ENCODE peak calls at places on chromosomes 6 and 20, in seven cellular contexts. One of them, this sample, is unnamed.

GRCh38 chr6:158564243-158565121 is 4.6 kb downstream of the TMEM181 start:
- DNase-seq in mesendoderm: no peak
- DNase-seq in H9: no peak
- DNase-seq in mesenchymal stem cell: no peak
- DNase-seq in IMR-90: no peak
- DNase-seq in trophoblast cell: no peak
- DNase-seq in H1: no peak
- DNase-seq in this sample: no peak

GRCh38 chr6:41658551-41659069 is 20.3 kb downstream of the MDFI start:
- DNase-seq in IMR-90: no peak
- DNase-seq in trophoblast cell: no peak
- DNase-seq in mesendoderm: no peak
- DNase-seq in H9: no peak
- DNase-seq in mesenchymal stem cell: no peak
- DNase-seq in H1: no peak
- DNase-seq in this sample: no peak

GRCh38 chr6:36863670-36864540 is 10.7 kb downstream of the PPIL1 start:
- DNase-seq in trophoblast cell: no peak
- DNase-seq in IMR-90: no peak
- DNase-seq in H9: no peak
- DNase-seq in H1: no peak
- DNase-seq in mesenchymal stem cell: no peak
- DNase-seq in mesendoderm: no peak
- DNase-seq in this sample: no peak

GRCh38 chr20:3874194-3874824 is 14.9 kb upstream of the PANK2 start:
- DNase-seq in H9: no peak
- DNase-seq in IMR-90: no peak
- DNase-seq in mesendoderm: no peak
- DNase-seq in trophoblast cell: no peak
- DNase-seq in H1: no peak
- DNase-seq in mesenchymal stem cell: no peak
- DNase-seq in this sample: no peak

GRCh38 chr6:158003910-158004695 is 22.4 kb downstream of the SYNJ2 start:
- DNase-seq in mesendoderm: peak
- DNase-seq in mesenchymal stem cell: no peak
- DNase-seq in IMR-90: no peak
- DNase-seq in H1: no peak
- DNase-seq in H9: no peak
- DNase-seq in trophoblast cell: peak
- DNase-seq in this sample: no peak

GRCh38 chr6:87909849-87910248 is 137.8 kb upstream of the SPACA1 start:
- DNase-seq in mesendoderm: no peak
- DNase-seq in H9: no peak
- DNase-seq in IMR-90: peak
- DNase-seq in mesenchymal stem cell: no peak
- DNase-seq in trophoblast cell: no peak
- DNase-seq in H1: no peak
- DNase-seq in this sample: no peak

GRCh38 chr6:79605968-79606764 is 25.0 kb upstream of the SH3BGRL2 start:
- DNase-seq in H9: peak
- DNase-seq in mesendoderm: peak
- DNase-seq in mesenchymal stem cell: no peak
- DNase-seq in H1: no peak
- DNase-seq in trophoblast cell: no peak
- DNase-seq in IMR-90: no peak
- DNase-seq in this sample: no peak

GRCh38 chr20:64044484-64045247 is 4.8 kb downstream of the SOX18 start:
- DNase-seq in trophoblast cell: no peak
- DNase-seq in mesenchymal stem cell: peak
- DNase-seq in IMR-90: peak
- DNase-seq in mesendoderm: no peak
- DNase-seq in H1: no peak
- DNase-seq in H9: no peak
- DNase-seq in this sample: no peak

GRCh38 chr20:56443654-56444540 is 24.5 kb upstream of the RTF2 start:
- DNase-seq in H9: no peak
- DNase-seq in trophoblast cell: no peak
- DNase-seq in H1: no peak
- DNase-seq in mesendoderm: no peak
- DNase-seq in IMR-90: peak
- DNase-seq in mesenchymal stem cell: peak
- DNase-seq in this sample: no peak

GRCh38 chr6:142696689-142697088 is 248.3 kb downstream of the HIVEP2 start:
- DNase-seq in trophoblast cell: no peak
- DNase-seq in H1: no peak
- DNase-seq in mesendoderm: no peak
- DNase-seq in H9: no peak
- DNase-seq in IMR-90: no peak
- DNase-seq in mesenchymal stem cell: no peak
- DNase-seq in this sample: no peak

GRCh38 chr6:46421239-46421638 is 70.0 kb downstream of the RCAN2 start:
- DNase-seq in mesendoderm: peak
- DNase-seq in trophoblast cell: no peak
- DNase-seq in H9: no peak
- DNase-seq in mesenchymal stem cell: peak
- DNase-seq in H1: no peak
- DNase-seq in IMR-90: no peak
- DNase-seq in this sample: no peak
- H3K23ac ChIP-seq in mesendoderm: no peak
- H3K23ac ChIP-seq in trophoblast cell: no peak
- H3K23ac ChIP-seq in H9: no peak
- H3K23ac ChIP-seq in mesenchymal stem cell: no peak
- H3K23ac ChIP-seq in H1: no peak
- H3K23ac ChIP-seq in IMR-90: no peak
- H3K23ac ChIP-seq in this sample: no peak

DNA sequence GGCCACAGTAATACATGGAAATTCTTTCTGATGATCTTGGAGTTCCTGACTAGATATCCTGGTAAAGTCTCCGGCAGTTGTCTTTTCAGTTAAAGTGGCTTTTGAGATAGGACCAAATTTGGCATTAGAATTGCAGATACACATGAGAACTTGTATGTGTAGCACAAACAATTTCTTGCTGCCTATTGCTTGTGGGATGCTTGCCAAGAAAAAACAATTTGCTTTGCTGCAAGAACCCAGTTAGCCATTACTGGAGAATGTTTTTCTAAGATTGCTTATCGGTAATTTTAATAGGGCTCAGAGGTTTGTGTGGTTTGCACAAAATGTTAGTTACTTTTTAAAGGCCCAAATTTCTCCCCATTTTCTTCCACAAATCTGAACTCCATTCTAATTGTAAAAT is 696.7 kb upstream of the CITED2 start:
- DNase-seq in trophoblast cell: no peak
- DNase-seq in mesendoderm: no peak
- DNase-seq in H1: no peak
- DNase-seq in H9: no peak
- DNase-seq in mesenchymal stem cell: peak
- DNase-seq in IMR-90: peak
- DNase-seq in this sample: no peak
- H3K27ac ChIP-seq in trophoblast cell: no peak
- H3K27ac ChIP-seq in mesendoderm: no peak
- H3K27ac ChIP-seq in H1: no peak
- H3K27ac ChIP-seq in H9: no peak
- H3K27ac ChIP-seq in mesenchymal stem cell: peak
- H3K27ac ChIP-seq in IMR-90: peak
- H3K27ac ChIP-seq in this sample: no peak

GRCh38 chr6:3473773-3474172 is 16.9 kb upstream of the SLC22A23 start:
- DNase-seq in mesendoderm: no peak
- DNase-seq in mesenchymal stem cell: peak
- DNase-seq in H9: no peak
- DNase-seq in IMR-90: no peak
- DNase-seq in H1: no peak
- DNase-seq in trophoblast cell: no peak
- DNase-seq in this sample: no peak

GRCh38 chr6:3482869-3483268 is 26.0 kb upstream of the SLC22A23 start:
- DNase-seq in mesenchymal stem cell: no peak
- DNase-seq in trophoblast cell: no peak
- DNase-seq in mesendoderm: no peak
- DNase-seq in H1: no peak
- DNase-seq in H9: no peak
- DNase-seq in IMR-90: no peak
- DNase-seq in this sample: no peak

GRCh38 chr6:3480009-3480408 is 23.2 kb upstream of the SLC22A23 start:
- DNase-seq in H9: no peak
- DNase-seq in trophoblast cell: no peak
- DNase-seq in mesenchymal stem cell: no peak
- DNase-seq in mesendoderm: no peak
- DNase-seq in IMR-90: no peak
- DNase-seq in H1: no peak
- DNase-seq in this sample: no peak

GRCh38 chr6:3481640-3482039 is 24.8 kb upstream of the SLC22A23 start:
- DNase-seq in H1: no peak
- DNase-seq in trophoblast cell: no peak
- DNase-seq in mesendoderm: no peak
- DNase-seq in IMR-90: no peak
- DNase-seq in H9: no peak
- DNase-seq in mesenchymal stem cell: no peak
- DNase-seq in this sample: no peak

GRCh38 chr6:3478341-3478740 is 21.5 kb upstream of the SLC22A23 start:
- DNase-seq in H1: no peak
- DNase-seq in trophoblast cell: no peak
- DNase-seq in IMR-90: no peak
- DNase-seq in mesendoderm: no peak
- DNase-seq in mesenchymal stem cell: no peak
- DNase-seq in H9: no peak
- DNase-seq in this sample: no peak
- H3K23ac ChIP-seq in H1: no peak
- H3K23ac ChIP-seq in trophoblast cell: no peak
- H3K23ac ChIP-seq in IMR-90: no peak
- H3K23ac ChIP-seq in mesendoderm: no peak
- H3K23ac ChIP-seq in mesenchymal stem cell: no peak
- H3K23ac ChIP-seq in H9: no peak
- H3K23ac ChIP-seq in this sample: no peak

DNA sequence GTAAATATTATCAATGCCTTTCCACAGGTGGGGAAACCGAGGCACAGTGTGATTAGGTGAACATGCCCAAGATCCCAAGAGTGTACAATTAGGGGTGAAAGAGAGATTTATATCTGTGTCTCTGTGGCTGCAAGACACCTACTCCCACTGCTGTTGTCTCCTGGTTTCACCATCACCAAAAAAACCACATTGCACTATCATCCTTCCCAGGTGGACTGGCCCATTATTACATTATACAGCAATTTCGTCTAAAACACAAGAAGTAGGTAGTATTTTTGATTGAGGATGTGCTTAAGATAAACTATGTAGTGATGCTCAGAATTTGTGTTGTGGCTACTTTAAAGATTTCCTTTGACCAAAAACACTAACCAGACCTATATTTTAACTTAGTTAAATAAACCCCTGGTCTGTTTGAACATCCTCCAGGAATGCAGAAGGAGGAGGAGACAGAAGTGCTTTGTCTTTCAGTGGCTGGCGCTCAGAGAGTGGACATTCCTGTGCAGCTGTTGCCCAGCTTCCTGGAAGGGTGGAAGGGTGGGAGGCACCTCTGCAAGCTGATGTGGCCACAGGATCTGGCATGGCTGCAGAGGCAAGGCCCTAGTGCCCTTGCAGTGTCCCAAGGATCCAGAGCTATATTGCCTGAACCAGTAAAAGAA is 23.8 kb downstream of the DCBLD1 start:
- DNase-seq in trophoblast cell: no peak
- DNase-seq in mesenchymal stem cell: no peak
- DNase-seq in IMR-90: peak
- DNase-seq in H9: no peak
- DNase-seq in mesendoderm: no peak
- DNase-seq in H1: no peak
- DNase-seq in this sample: no peak
- H3K27ac ChIP-seq in trophoblast cell: peak
- H3K27ac ChIP-seq in mesenchymal stem cell: peak
- H3K27ac ChIP-seq in IMR-90: peak
- H3K27ac ChIP-seq in H9: no peak
- H3K27ac ChIP-seq in mesendoderm: no peak
- H3K27ac ChIP-seq in H1: no peak
- H3K27ac ChIP-seq in this sample: no peak

GRCh38 chr20:16581241-16581640 is 8.0 kb upstream of the KIF16B start:
- DNase-seq in H1: no peak
- DNase-seq in IMR-90: no peak
- DNase-seq in trophoblast cell: no peak
- DNase-seq in mesenchymal stem cell: no peak
- DNase-seq in mesendoderm: no peak
- DNase-seq in H9: no peak
- DNase-seq in this sample: no peak
- H3K23ac ChIP-seq in H1: no peak
- H3K23ac ChIP-seq in IMR-90: no peak
- H3K23ac ChIP-seq in trophoblast cell: no peak
- H3K23ac ChIP-seq in mesenchymal stem cell: no peak
- H3K23ac ChIP-seq in mesendoderm: no peak
- H3K23ac ChIP-seq in H9: no peak
- H3K23ac ChIP-seq in this sample: no peak

GRCh38 chr6:130676077-130676772 is 151.0 kb upstream of the SMLR1 start:
- DNase-seq in H1: no peak
- DNase-seq in IMR-90: no peak
- DNase-seq in trophoblast cell: no peak
- DNase-seq in mesendoderm: peak
- DNase-seq in mesenchymal stem cell: peak
- DNase-seq in H9: peak
- DNase-seq in this sample: no peak
- H3K27ac ChIP-seq in H1: no peak
- H3K27ac ChIP-seq in IMR-90: no peak
- H3K27ac ChIP-seq in trophoblast cell: no peak
- H3K27ac ChIP-seq in mesendoderm: no peak
- H3K27ac ChIP-seq in mesenchymal stem cell: no peak
- H3K27ac ChIP-seq in H9: no peak
- H3K27ac ChIP-seq in this sample: no peak

GRCh38 chr20:44324343-44324742 is 12.5 kb upstream of the R3HDML start:
- DNase-seq in H1: no peak
- DNase-seq in H9: no peak
- DNase-seq in IMR-90: no peak
- DNase-seq in mesenchymal stem cell: peak
- DNase-seq in mesendoderm: no peak
- DNase-seq in trophoblast cell: no peak
- DNase-seq in this sample: no peak
- H3K23ac ChIP-seq in H1: no peak
- H3K23ac ChIP-seq in H9: no peak
- H3K23ac ChIP-seq in IMR-90: no peak
- H3K23ac ChIP-seq in mesenchymal stem cell: no peak
- H3K23ac ChIP-seq in mesendoderm: no peak
- H3K23ac ChIP-seq in trophoblast cell: no peak
- H3K23ac ChIP-seq in this sample: peak

This sample was measured in neuronal stem cell.